ENCODE peak calls at places on chromosome 11, in nine cellular contexts. S is AG04450, W is A549, X is body of pancreas, C is hepatocyte, K is pancreas, J is endothelial cell, L is fibroblast of pulmonary artery, V is OCI-LY7. I is an unnamed sample.

GRCh38 chr11:3158821-3159220 is 6.3 kb downstream of the OSBPL5 start:
- DNase-seq in V (no peak), L (no peak), K (no peak), W (no peak), J (no peak), X (no peak), S (no peak), C (no peak), I (no peak)

GRCh38 chr11:66126808-66127555 is 56.9 kb downstream of the PACS1 start:
- DNase-seq in W (no peak), J (peak), X (peak), K (no peak), S (no peak), C (peak), L (peak), V (peak), I (no peak)

GRCh38 chr11:113468666-113469345 is 6.4 kb downstream of the DRD2 start:
- DNase-seq in S (no peak), X (no peak), L (no peak), J (no peak), V (no peak), W (no peak), K (no peak), C (no peak), I (no peak)

GRCh38 chr11:112513936-112514716 is 253.5 kb upstream of the PLET1 start:
- DNase-seq in S (no peak), K (no peak), V (no peak), C (no peak), W (no peak), L (no peak), J (no peak), X (no peak), I (no peak)

GRCh38 chr11:35183526-35183925 is 44.6 kb downstream of the CD44 start:
- DNase-seq in K (no peak), J (no peak), S (no peak), X (no peak), W (no peak), C (no peak), L (no peak), V (no peak), I (no peak)

GRCh38 chr11:120229451-120230424 is 10.2 kb upstream of the POU2F3 start:
- DNase-seq in X (no peak), V (peak), S (no peak), J (peak), W (no peak), K (no peak), C (no peak), L (peak), I (no peak)

GRCh38 chr11:41316726-41317125 is 142.7 kb downstream of the LRRC4C start:
- DNase-seq in L (no peak), C (no peak), J (no peak), X (no peak), S (no peak), K (no peak), V (no peak), W (no peak), I (peak)

GRCh38 chr11:111911563-111912401 is at the start of gene CRYAB:
- DNase-seq in X (peak), K (peak), W (no peak), L (peak), S (peak), C (peak), V (no peak), J (no peak), I (peak)

GRCh38 chr11:100637706-100638105 is 49.4 kb upstream of the ARHGAP42 start:
- DNase-seq in S (no peak), L (no peak), X (no peak), V (no peak), J (no peak), C (no peak), W (no peak), K (no peak), I (no peak)

GRCh38 chr11:86553322-86553721 is 119.1 kb downstream of the ME3 start:
- DNase-seq in J (no peak), C (no peak), W (no peak), L (no peak), K (no peak), V (no peak), S (no peak), X (no peak), I (no peak)

GRCh38 chr11:77410076-77410827 is 63.6 kb downstream of the PAK1 start:
- DNase-seq in K (no peak), J (no peak), L (no peak), V (no peak), C (no peak), W (no peak), X (no peak), S (no peak), I (no peak)

GRCh38 chr11:77412814-77413213 is 61.1 kb downstream of the PAK1 start:
- DNase-seq in K (no peak), V (no peak), L (no peak), J (no peak), S (no peak), X (no peak), W (no peak), C (no peak), I (no peak)

GRCh38 chr11:77413850-77414249 is 60.0 kb downstream of the PAK1 start:
- DNase-seq in S (no peak), K (no peak), W (no peak), X (no peak), J (no peak), L (no peak), V (no peak), C (no peak), I (no peak)

GRCh38 chr11:77411238-77411637 is 62.7 kb downstream of the PAK1 start:
- DNase-seq in X (peak), W (peak), C (peak), V (no peak), S (no peak), K (peak), J (peak), L (peak), I (no peak)

DNA sequence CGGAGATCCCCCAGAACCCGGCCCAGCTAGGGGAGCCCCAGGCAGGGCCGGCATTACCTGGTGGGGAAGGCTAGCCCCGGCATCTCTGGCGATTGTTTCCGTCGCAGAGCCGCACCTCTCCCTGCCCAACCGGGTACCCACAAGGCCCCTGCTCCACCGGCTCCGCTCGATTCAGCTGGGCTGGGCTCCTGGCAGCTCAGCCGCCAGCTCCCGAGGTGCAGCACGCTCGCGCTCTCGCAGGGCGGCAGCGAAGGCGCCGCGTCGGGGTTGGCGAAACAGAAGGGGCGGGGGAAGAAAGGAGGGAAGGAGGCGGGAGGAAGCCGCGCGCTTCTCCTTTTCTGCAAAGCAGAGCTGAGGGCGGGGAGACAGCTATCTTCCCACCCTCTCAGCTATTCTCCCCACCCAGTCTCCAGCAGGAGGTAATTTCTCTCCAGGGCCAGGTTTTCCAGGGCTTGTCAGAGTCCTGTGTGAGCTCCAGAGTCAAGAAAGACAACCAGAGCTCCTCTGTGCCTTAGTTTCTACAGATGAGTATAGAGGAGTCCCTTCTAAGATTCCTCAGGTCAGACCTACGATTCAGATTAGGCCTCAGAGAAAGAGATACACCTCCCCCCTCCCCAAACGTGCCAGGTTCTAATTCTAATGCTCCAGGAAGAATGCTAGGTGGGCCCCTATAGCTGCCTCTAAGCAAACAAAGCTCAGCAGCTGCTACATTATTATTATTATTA is 62.0 kb downstream of the PAK1 start:
- DNase-seq in K (peak), L (peak), W (peak), C (peak), J (peak), X (peak), V (peak), S (peak), I (no peak)
- TF ChIP-seq CTCF in K (no peak), L (no peak), W (no peak), C (no peak), J (no peak), X (peak), V (no peak), S (no peak), I (no peak)

DNA sequence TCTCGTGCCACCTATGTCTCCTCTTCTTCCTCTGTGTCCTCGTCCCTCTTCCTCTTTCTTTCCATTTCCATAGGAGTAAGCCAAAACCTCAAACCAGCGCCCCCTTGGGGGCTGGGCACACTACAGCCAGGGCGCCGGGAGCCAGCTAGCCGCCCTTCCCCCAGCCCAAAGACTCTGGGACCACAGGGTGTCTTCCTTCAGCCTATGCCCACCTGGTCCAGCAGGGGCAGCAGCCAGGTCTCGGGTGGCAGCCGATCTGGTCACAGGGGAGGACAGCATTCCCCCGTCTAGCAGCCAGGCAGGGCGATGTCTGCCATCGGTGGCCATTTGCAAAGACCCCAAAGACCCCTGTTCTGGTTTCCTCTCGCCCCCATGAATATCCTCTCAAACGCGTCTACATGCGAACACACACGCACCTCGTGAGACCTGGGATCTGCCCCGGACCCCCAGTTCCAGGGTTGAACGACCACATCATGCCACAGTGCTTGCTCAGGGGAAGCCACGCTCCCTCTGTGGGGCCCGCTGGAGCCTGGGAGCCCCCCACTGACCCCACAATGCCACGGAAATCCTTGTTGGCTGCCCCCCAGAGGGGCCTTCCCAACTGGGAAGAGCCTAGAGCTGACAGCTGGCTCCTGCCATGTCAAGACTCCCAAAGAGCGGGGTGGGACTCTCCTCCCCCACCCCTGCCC is 546.0 kb upstream of the CCDC179 start:
- DNase-seq in X (no peak), C (no peak), J (no peak), V (no peak), W (no peak), K (peak), S (no peak), L (no peak), I (no peak)
- TF ChIP-seq CTCF in X (no peak), C (no peak), J (no peak), V (no peak), W (no peak), K (no peak), S (no peak), L (no peak), I (no peak)

GRCh38 chr11:36349345-36350136 is 53.5 kb downstream of the PRR5L start:
- DNase-seq in S (no peak), X (no peak), V (no peak), W (no peak), J (peak), L (peak), C (no peak), K (no peak), I (no peak)

GRCh38 chr11:36354221-36355003 is 58.3 kb downstream of the PRR5L start:
- DNase-seq in K (no peak), V (no peak), J (no peak), C (no peak), L (peak), X (no peak), S (peak), W (no peak), I (no peak)

GRCh38 chr11:36350137-36350513 is 54.0 kb downstream of the PRR5L start:
- DNase-seq in X (no peak), V (no peak), W (no peak), J (no peak), L (peak), S (no peak), K (no peak), C (no peak), I (no peak)

GRCh38 chr11:36356201-36356600 is 60.1 kb downstream of the PRR5L start:
- DNase-seq in L (peak), S (no peak), C (no peak), X (no peak), W (no peak), K (no peak), V (peak), J (no peak), I (no peak)

GRCh38 chr11:36352919-36353318 is 56.8 kb downstream of the PRR5L start:
- DNase-seq in C (no peak), L (no peak), V (no peak), W (no peak), S (no peak), J (no peak), K (no peak), X (no peak), I (no peak)
- TF ChIP-seq CTCF in C (no peak), L (no peak), V (peak), W (no peak), S (no peak), J (no peak), K (no peak), X (no peak), I (no peak)

GRCh38 chr11:95067042-95067827 is 516 bp downstream of the SRSF8 start:
- DNase-seq in L (peak), J (peak), W (peak), K (peak), X (peak), S (no peak), V (peak), C (peak), I (no peak)
- TF ChIP-seq CTCF in L (peak), J (peak), W (peak), K (no peak), X (peak), S (peak), V (peak), C (peak), I (peak)

GRCh38 chr11:842370-843002 is at the start of the genes POLR2L and TSPAN4:
- DNase-seq in V (peak), C (peak), L (peak), J (peak), S (peak), W (no peak), K (peak), X (peak), I (no peak)
- TF ChIP-seq CTCF in V (no peak), C (no peak), L (no peak), J (no peak), S (no peak), W (no peak), K (no peak), X (peak), I (no peak)

GRCh38 chr11:36948445-36949171 is 350.6 kb upstream of the RAG2 start:
- DNase-seq in V (no peak), K (no peak), C (peak), X (no peak), W (no peak), L (no peak), S (no peak), J (no peak), I (no peak)

DNA sequence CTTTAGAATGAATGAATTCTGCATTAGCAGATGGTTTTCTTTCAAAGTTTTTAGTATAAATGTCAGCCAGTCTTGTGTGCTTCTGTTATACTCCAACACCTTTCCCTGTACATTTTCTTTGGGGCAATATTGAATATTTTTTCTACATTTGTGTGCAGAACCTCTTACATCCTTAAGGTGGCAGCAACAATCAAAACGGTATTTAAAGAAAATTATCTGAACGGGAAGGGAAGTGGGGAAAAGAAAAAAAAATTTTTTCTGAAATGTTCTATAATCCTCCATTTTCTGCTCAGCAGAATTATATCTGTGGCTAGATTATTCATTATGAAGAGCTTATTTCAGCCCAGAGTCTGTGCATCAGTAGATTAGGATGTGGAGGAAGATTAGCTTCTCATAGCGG is 347.3 kb upstream of the RAG2 start:
- DNase-seq in C (peak), J (no peak), W (no peak), L (peak), S (no peak), V (peak), X (no peak), K (no peak), I (no peak)
- TF ChIP-seq CTCF in C (peak), J (peak), W (peak), L (peak), S (peak), V (peak), X (peak), K (no peak), I (peak)

GRCh38 chr11:30452114-30452513 is 129.2 kb downstream of the ARL14EP start:
- DNase-seq in L (no peak), K (no peak), S (no peak), C (no peak), W (no peak), V (no peak), J (no peak), X (no peak), I (no peak)

GRCh38 chr11:30452842-30453241 is 129.9 kb downstream of the ARL14EP start:
- DNase-seq in K (no peak), W (no peak), C (no peak), V (no peak), S (no peak), L (no peak), J (no peak), X (no peak), I (no peak)

GRCh38 chr11:30453705-30454104 is 130.8 kb downstream of the ARL14EP start:
- DNase-seq in C (no peak), V (no peak), L (no peak), J (no peak), S (no peak), W (no peak), K (no peak), X (no peak), I (no peak)

GRCh38 chr11:30451167-30451566 is 128.3 kb downstream of the ARL14EP start:
- DNase-seq in S (no peak), C (no peak), K (no peak), L (no peak), J (no peak), V (no peak), X (no peak), W (no peak), I (no peak)

DNA sequence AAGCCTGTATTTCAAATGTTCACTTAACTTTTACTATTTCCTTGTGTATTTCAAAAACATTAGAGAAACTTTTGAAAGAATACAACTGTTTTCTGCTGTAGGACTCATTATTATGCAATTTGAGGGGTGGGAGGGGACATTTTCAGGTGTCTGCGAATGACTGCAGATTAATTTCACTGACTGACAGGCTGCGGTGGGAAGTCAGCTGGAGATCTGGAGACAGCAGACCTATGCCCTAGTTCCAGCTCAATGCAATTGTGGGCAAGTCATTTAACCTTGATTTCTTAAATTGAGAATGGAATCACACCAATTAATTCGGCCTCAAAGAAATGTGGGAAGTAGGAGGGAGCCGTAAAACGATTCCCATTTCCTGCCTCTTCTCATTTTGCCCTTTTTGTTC is 128.7 kb downstream of the ARL14EP start:
- DNase-seq in K (no peak), L (no peak), J (no peak), X (no peak), W (no peak), S (no peak), C (no peak), V (no peak), I (no peak)
- TF ChIP-seq CTCF in K (no peak), L (no peak), J (no peak), X (no peak), W (no peak), S (no peak), C (no peak), V (no peak), I (no peak)

I was measured in epithelial cell of proximal tubule.